ENCODE peak calls at places on chromosomes 3 and 15, in four cellular contexts. W, U, P and J are unnamed samples.

GRCh38 chr3:135991621-135992020 is 26.1 kb downstream of the PPP2R3A start:
- DNase-seq in U (no peak), W (no peak), P (no peak), J (no peak)

GRCh38 chr3:10188798-10189556 is 24.3 kb downstream of the IRAK2 start:
- DNase-seq in U (no peak), P (no peak), W (no peak), J (no peak)

GRCh38 chr15:100224206-100225185 is 117.3 kb downstream of the ADAMTS17 start:
- DNase-seq in P (no peak), W (no peak), U (no peak), J (no peak)

GRCh38 chr3:63576826-63577225 is 75.6 kb upstream of the SNTN start:
- DNase-seq in U (no peak), W (no peak), P (no peak), J (no peak)

GRCh38 chr3:161913786-161914389 is 417.3 kb downstream of the OTOL1 start:
- DNase-seq in U (peak), P (no peak), W (no peak), J (no peak)

GRCh38 chr3:47452460-47453215 is 23.1 kb downstream of the SCAP start:
- DNase-seq in W (no peak), U (no peak), P (no peak), J (no peak)

GRCh38 chr15:63678383-63678782 is 81.2 kb downstream of the FBXL22 start:
- DNase-seq in P (no peak), W (no peak), U (no peak), J (no peak)

GRCh38 chr3:55481067-55481917 is 5.8 kb downstream of the WNT5A start:
- DNase-seq in P (no peak), U (no peak), W (peak), J (no peak)

DNA sequence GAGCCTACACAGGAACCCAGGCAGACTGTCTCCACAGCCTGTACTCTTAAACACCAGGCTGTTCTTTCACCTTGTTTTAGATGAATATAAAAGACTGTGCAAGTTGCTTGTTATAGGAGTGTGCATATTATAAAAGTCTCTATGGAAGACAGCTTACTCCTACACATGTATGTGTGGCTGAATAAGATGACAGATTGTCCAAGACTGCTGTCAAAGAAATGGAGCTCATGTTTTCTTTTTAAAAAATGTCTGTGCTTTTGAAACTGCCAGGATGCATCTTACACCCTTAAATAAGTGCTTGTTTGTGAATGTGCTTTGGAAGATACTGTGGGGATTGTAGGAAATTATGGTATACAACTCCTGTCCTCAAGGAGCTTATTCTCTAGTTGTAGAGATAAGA is 237.4 kb downstream of the BBX start:
- DNase-seq in P (no peak), W (no peak), U (no peak), J (no peak)
- TF ChIP-seq TCF7 in P (no peak), W (no peak), U (no peak), J (no peak)

GRCh38 chr3:128274837-128275236 is 121.6 kb downstream of the EEFSEC start:
- DNase-seq in P (no peak), W (no peak), U (no peak), J (no peak)
- TF ChIP-seq TCF7 in P (no peak), W (no peak), U (no peak), J (no peak)

DNA sequence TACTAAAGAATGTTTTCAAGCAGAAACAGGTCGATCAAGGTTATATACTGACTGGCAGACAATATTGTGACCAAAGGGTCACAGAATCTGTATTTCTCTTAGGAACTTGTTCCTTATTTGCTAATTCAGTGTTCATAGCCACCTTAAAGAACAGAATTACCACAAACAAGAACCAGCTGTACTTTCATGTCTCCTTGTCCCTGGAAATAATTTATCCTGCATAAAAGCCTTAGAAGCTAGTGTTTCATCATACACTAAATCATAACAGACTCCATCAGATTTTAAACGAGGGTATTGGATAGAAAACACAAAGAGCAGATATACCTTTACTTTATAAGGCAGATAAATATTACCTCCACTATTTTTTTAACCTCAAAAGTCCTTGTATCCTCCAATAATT is 6.4 kb downstream of the DNAJC19 start:
- DNase-seq in P (no peak), U (no peak), W (no peak), J (no peak)
- TF ChIP-seq TCF7 in P (no peak), U (no peak), W (no peak), J (no peak)

GRCh38 chr3:80770106-80771079 is 991.1 kb downstream of the GBE1 start:
- DNase-seq in P (peak), W (no peak), U (no peak), J (peak)
- TF ChIP-seq TCF7 in P (no peak), W (no peak), U (no peak), J (no peak)